ENCODE peak calls at places on chromosome 1, in eight cellular contexts. B is hepatocyte; S is AG09319; G is left colon; F is astrocyte of the cerebellum; C is activated CD8-positive, alpha-beta memory T cell treated with anti-CD3 and anti-CD28 coated beads, Interleukin-2, amount 50 U/mL, for 48 hours; L is RPMI8226; T is GM12878. J is an unnamed sample.

GRCh38 chr1:105102385-105102784 is 1352.7 kb downstream of the AMY1C start:
- DNase-seq in B (no peak), S (no peak), G (no peak), F (no peak), C (no peak), L (no peak), T (no peak), J (no peak)

GRCh38 chr1:115196291-115196690 is 107.0 kb upstream of the TSPAN2 start:
- DNase-seq in B (no peak), S (no peak), G (no peak), F (no peak), C (no peak), L (no peak), T (no peak), J (no peak)

GRCh38 chr1:6239950-6240768 is 3.8 kb upstream of the HES3 start:
- DNase-seq in B (peak), S (no peak), G (no peak), F (no peak), C (no peak), L (no peak), T (no peak), J (no peak)

GRCh38 chr1:19799877-19800804 is at the start of gene TMCO4:
- DNase-seq in B (peak), S (peak), G (peak), F (peak), C (peak), L (peak), T (no peak), J (peak)

GRCh38 chr1:38444770-38445442 is 398.3 kb upstream of the POU3F1 start:
- DNase-seq in B (no peak), S (no peak), G (no peak), F (no peak), C (no peak), L (no peak), T (no peak), J (no peak)

GRCh38 chr1:208181259-208181816 is 62.8 kb downstream of the PLXNA2 start:
- DNase-seq in B (no peak), S (no peak), G (no peak), F (no peak), C (no peak), L (no peak), T (no peak), J (no peak)

GRCh38 chr1:203302461-203302860 is 2.9 kb upstream of the BTG2 start:
- DNase-seq in B (no peak), S (no peak), G (no peak), F (no peak), C (no peak), L (no peak), T (no peak), J (no peak)

GRCh38 chr1:81731989-81732388 is 68.7 kb upstream of the ADGRL2 start:
- DNase-seq in B (no peak), S (no peak), G (no peak), F (no peak), C (no peak), L (no peak), T (no peak), J (no peak)

GRCh38 chr1:59814901-59815825 is at the start of gene HOOK1:
- DNase-seq in B (peak), S (no peak), G (no peak), F (no peak), C (no peak), L (peak), T (no peak), J (no peak)

GRCh38 chr1:8182034-8182761 is 135.7 kb upstream of the SLC45A1 start:
- DNase-seq in B (peak), S (no peak), G (no peak), F (no peak), C (no peak), L (peak), T (peak), J (no peak)

GRCh38 chr1:2384941-2385481 is 6.3 kb downstream of the MORN1 start:
- DNase-seq in B (no peak), S (no peak), G (peak), F (no peak), C (no peak), L (no peak), T (no peak), J (peak)